ENCODE peak calls at places on chromosomes 13 and 19, in seven cellular contexts. One of them, this sample, is unnamed.

GRCh38 chr19:27580906-27581305 is 1632.0 kb downstream of the UQCRFS1 start:
- DNase-seq in IMR-90: no peak
- DNase-seq in mesendoderm: no peak
- DNase-seq in neuronal stem cell: no peak
- DNase-seq in mesenchymal stem cell: no peak
- DNase-seq in trophoblast cell: no peak
- DNase-seq in H1: no peak
- DNase-seq in this sample: no peak

GRCh38 chr19:56137405-56137804 is 3.7 kb upstream of the ZNF444 start:
- DNase-seq in IMR-90: no peak
- DNase-seq in mesendoderm: no peak
- DNase-seq in neuronal stem cell: no peak
- DNase-seq in mesenchymal stem cell: no peak
- DNase-seq in trophoblast cell: no peak
- DNase-seq in H1: no peak
- DNase-seq in this sample: no peak

GRCh38 chr19:20660473-20660872 is 898 bp downstream of the ZNF626 start:
- DNase-seq in IMR-90: no peak
- DNase-seq in mesendoderm: peak; percentile 51
- DNase-seq in neuronal stem cell: no peak
- DNase-seq in mesenchymal stem cell: peak; percentile 8
- DNase-seq in trophoblast cell: peak; percentile 48
- DNase-seq in H1: no peak
- DNase-seq in this sample: peak; percentile 40

GRCh38 chr13:77728265-77728966 is 30.9 kb downstream of the SLAIN1 start:
- DNase-seq in IMR-90: no peak
- DNase-seq in mesendoderm: no peak
- DNase-seq in neuronal stem cell: no peak
- DNase-seq in mesenchymal stem cell: no peak
- DNase-seq in trophoblast cell: no peak
- DNase-seq in H1: no peak
- DNase-seq in this sample: no peak

GRCh38 chr13:108425056-108425455 is 155.5 kb downstream of the TNFSF13B start:
- DNase-seq in IMR-90: no peak
- DNase-seq in mesendoderm: peak; percentile 25
- DNase-seq in neuronal stem cell: no peak
- DNase-seq in mesenchymal stem cell: no peak
- DNase-seq in trophoblast cell: no peak
- DNase-seq in H1: no peak
- DNase-seq in this sample: no peak

GRCh38 chr13:91155512-91156114 is 191.9 kb upstream of the MIR17HG start:
- DNase-seq in IMR-90: no peak
- DNase-seq in mesendoderm: peak; percentile 72
- DNase-seq in neuronal stem cell: no peak
- DNase-seq in mesenchymal stem cell: no peak
- DNase-seq in trophoblast cell: peak; percentile 75
- DNase-seq in H1: no peak
- DNase-seq in this sample: no peak

GRCh38 chr13:35818577-35819165 is 312.5 kb downstream of the DCLK1 start:
- DNase-seq in IMR-90: peak; percentile 60
- DNase-seq in mesendoderm: peak; percentile 40
- DNase-seq in neuronal stem cell: peak; percentile 20
- DNase-seq in mesenchymal stem cell: peak; percentile 12
- DNase-seq in trophoblast cell: no peak
- DNase-seq in H1: no peak
- DNase-seq in this sample: no peak

GRCh38 chr13:21936674-21937073 is 265.8 kb downstream of the FGF9 start:
- DNase-seq in IMR-90: no peak
- DNase-seq in mesendoderm: no peak
- DNase-seq in neuronal stem cell: no peak
- DNase-seq in mesenchymal stem cell: no peak
- DNase-seq in trophoblast cell: no peak
- DNase-seq in H1: no peak
- DNase-seq in this sample: no peak

GRCh38 chr19:30450101-30450500 is 77.9 kb downstream of the ZNF536 start:
- DNase-seq in IMR-90: no peak
- DNase-seq in mesendoderm: peak; percentile 82
- DNase-seq in neuronal stem cell: peak; percentile 66
- DNase-seq in mesenchymal stem cell: no peak
- DNase-seq in trophoblast cell: no peak
- DNase-seq in H1: no peak
- DNase-seq in this sample: peak; percentile 69

GRCh38 chr19:27792576-27793127 is 1420.3 kb downstream of the UQCRFS1 start:
- DNase-seq in IMR-90: no peak
- DNase-seq in mesendoderm: no peak
- DNase-seq in neuronal stem cell: no peak
- DNase-seq in mesenchymal stem cell: no peak
- DNase-seq in trophoblast cell: no peak
- DNase-seq in H1: no peak
- DNase-seq in this sample: no peak

DNA sequence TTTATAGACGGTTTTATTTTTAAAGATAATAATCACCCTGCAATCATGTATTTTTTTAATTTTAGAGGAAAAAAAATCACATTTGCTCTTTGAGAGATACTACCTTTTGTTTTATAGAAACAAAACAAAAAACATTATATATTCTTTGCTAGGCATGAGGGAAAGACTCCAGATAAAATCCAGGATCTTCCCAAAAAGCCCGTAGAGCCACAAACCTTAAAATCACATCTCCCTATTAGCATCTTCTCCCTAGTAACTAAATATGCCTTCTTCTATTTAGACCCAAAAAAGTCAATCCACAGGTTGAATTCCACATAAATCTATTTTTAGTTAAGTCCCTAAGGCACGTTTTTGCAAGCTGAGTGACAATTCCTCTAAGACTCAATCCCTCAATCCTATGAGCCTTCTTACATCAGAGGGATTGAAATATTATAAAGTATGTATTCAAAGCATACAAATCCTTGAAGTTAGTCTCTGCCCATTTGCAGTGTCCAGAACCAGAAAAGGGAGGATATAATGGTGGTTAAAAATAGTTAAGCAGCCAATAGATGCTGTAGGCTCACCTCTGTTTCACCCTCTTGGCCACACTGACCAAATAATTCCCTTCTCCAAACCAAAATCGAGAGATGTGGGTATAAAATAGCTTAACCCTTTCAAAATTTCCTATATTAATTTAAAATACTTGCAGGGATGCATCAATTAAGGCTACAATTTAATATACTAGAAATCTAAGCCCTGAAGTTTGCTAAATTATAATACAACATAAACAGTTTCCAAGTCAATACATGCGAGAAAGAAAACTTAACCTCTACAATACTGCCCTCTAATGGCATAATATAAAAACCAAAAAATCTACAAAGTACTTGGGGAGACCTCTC is 64.0 kb downstream of the SERP2 start:
- DNase-seq in IMR-90: peak; percentile 63
- DNase-seq in mesendoderm: peak; percentile 65
- DNase-seq in neuronal stem cell: peak; percentile 36
- DNase-seq in mesenchymal stem cell: peak; percentile 73
- DNase-seq in trophoblast cell: no peak
- DNase-seq in H1: no peak
- DNase-seq in this sample: no peak
- H3K18ac ChIP-seq in IMR-90: no peak overlapping the region
- H3K18ac ChIP-seq in mesendoderm: no peak overlapping the region
- H3K18ac ChIP-seq in neuronal stem cell: no peak overlapping the region
- H3K18ac ChIP-seq in mesenchymal stem cell: no peak overlapping the region
- H3K18ac ChIP-seq in trophoblast cell: no peak overlapping the region
- H3K18ac ChIP-seq in H1: no peak overlapping the region
- H3K18ac ChIP-seq in this sample: no peak overlapping the region

GRCh38 chr13:62375653-62376052 is 960.0 kb upstream of the PCDH20 start:
- DNase-seq in IMR-90: no peak
- DNase-seq in mesendoderm: no peak
- DNase-seq in neuronal stem cell: no peak
- DNase-seq in mesenchymal stem cell: no peak
- DNase-seq in trophoblast cell: no peak
- DNase-seq in H1: no peak
- DNase-seq in this sample: no peak
- H3K18ac ChIP-seq in IMR-90: no peak overlapping the region
- H3K18ac ChIP-seq in mesendoderm: no peak overlapping the region
- H3K18ac ChIP-seq in neuronal stem cell: no peak overlapping the region
- H3K18ac ChIP-seq in mesenchymal stem cell: no peak overlapping the region
- H3K18ac ChIP-seq in trophoblast cell: no peak overlapping the region
- H3K18ac ChIP-seq in H1: no peak overlapping the region
- H3K18ac ChIP-seq in this sample: no peak overlapping the region

DNA sequence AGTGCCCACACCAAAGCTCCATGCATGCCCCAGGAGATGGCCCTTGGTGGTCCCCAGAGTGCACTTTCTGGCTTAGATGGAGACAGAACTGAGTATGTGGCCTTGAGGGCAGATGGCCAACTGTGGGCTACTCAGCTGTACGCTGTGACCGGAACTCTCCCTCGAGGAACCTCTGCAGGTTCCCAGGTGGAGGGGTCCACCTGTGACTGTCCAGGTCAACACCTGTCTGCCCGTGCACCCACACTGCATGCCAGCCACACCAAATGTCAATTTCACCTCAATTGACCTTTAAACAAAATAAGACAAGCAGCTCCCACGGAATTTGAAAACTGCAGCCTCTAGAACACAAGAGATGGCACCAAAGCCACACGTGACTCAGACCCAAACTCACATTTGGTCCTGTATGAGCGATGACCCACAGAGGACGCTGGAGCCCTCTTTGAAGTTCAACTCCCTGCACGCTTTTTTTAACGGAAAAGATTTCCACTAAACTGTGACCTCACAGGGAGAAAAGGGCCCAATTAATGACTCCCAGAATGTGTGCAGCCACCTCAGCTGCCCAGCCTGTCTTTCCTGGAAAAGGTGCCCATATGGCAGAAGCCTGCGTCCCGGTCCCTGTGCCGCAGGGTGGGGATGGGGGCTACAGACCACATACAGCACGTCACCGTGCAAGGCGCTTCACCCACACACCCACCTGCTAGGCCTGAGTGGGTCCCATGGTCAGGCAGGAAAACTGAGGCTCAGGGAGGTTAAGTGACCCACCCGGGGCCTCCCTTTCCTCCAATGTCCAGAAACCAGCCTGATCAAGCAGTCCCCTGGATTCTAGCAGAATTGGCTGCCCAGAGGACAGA is 47.7 kb downstream of the KLF2 start:
- DNase-seq in IMR-90: no peak
- DNase-seq in mesendoderm: no peak
- DNase-seq in neuronal stem cell: no peak
- DNase-seq in mesenchymal stem cell: no peak
- DNase-seq in trophoblast cell: no peak
- DNase-seq in H1: no peak
- DNase-seq in this sample: no peak
- H3K18ac ChIP-seq in IMR-90: no peak overlapping the region
- H3K18ac ChIP-seq in mesendoderm: no peak overlapping the region
- H3K18ac ChIP-seq in neuronal stem cell: no peak overlapping the region
- H3K18ac ChIP-seq in mesenchymal stem cell: peak overlapping the region; percentile 1
- H3K18ac ChIP-seq in trophoblast cell: no peak overlapping the region
- H3K18ac ChIP-seq in H1: no peak overlapping the region
- H3K18ac ChIP-seq in this sample: no peak overlapping the region

GRCh38 chr19:8413593-8413923 is 453 bp downstream of the MARCHF2 start:
- DNase-seq in IMR-90: no peak
- DNase-seq in mesendoderm: no peak
- DNase-seq in neuronal stem cell: no peak
- DNase-seq in mesenchymal stem cell: no peak
- DNase-seq in trophoblast cell: no peak
- DNase-seq in H1: no peak
- DNase-seq in this sample: no peak

GRCh38 chr19:8412783-8413592 is at the start of gene MARCHF2:
- DNase-seq in IMR-90: peak; percentile 97
- DNase-seq in mesendoderm: peak; percentile 97
- DNase-seq in neuronal stem cell: peak; percentile 96
- DNase-seq in mesenchymal stem cell: peak; percentile 95
- DNase-seq in trophoblast cell: peak; percentile 98
- DNase-seq in H1: peak; percentile 96
- DNase-seq in this sample: peak; percentile 96
- H3K18ac ChIP-seq in IMR-90: no peak within 1 kb of the TSS
- H3K18ac ChIP-seq in mesendoderm: no peak within 1 kb of the TSS
- H3K18ac ChIP-seq in neuronal stem cell: peak within 1 kb of the TSS; percentile 67
- H3K18ac ChIP-seq in mesenchymal stem cell: no peak within 1 kb of the TSS
- H3K18ac ChIP-seq in trophoblast cell: peak within 1 kb of the TSS; percentile 51
- H3K18ac ChIP-seq in H1: no peak within 1 kb of the TSS
- H3K18ac ChIP-seq in this sample: no peak within 1 kb of the TSS

GRCh38 chr19:18333680-18334079 is 6.7 kb upstream of the PGPEP1 start:
- DNase-seq in IMR-90: no peak
- DNase-seq in mesendoderm: no peak
- DNase-seq in neuronal stem cell: no peak
- DNase-seq in mesenchymal stem cell: no peak
- DNase-seq in trophoblast cell: peak; percentile 97
- DNase-seq in H1: no peak
- DNase-seq in this sample: no peak
- H3K18ac ChIP-seq in IMR-90: no peak overlapping the region
- H3K18ac ChIP-seq in mesendoderm: no peak overlapping the region
- H3K18ac ChIP-seq in neuronal stem cell: no peak overlapping the region
- H3K18ac ChIP-seq in mesenchymal stem cell: no peak overlapping the region
- H3K18ac ChIP-seq in trophoblast cell: no peak overlapping the region
- H3K18ac ChIP-seq in H1: no peak overlapping the region
- H3K18ac ChIP-seq in this sample: no peak overlapping the region

DNA sequence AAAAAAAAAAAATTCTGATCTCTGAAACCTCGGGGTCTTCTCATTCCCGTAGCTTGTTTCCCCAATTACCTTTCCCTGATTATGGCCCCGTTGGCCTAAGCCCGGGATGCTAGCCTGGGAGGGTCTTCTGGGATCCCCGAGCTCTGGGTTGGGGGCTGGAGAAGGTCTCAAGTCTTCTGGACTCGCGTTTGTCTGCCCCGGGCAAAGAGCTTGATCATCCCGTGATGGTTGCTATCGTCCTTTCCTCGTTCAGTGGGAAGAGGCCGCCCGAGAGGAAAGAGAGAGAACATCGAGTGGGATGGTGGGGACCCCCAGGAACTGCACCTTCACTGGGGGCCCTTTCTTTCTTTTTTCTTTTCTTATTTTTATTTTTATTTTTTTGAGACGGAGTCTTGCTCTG is 2.4 kb downstream of the GNA15 start:
- DNase-seq in IMR-90: no peak
- DNase-seq in mesendoderm: no peak
- DNase-seq in neuronal stem cell: no peak
- DNase-seq in mesenchymal stem cell: no peak
- DNase-seq in trophoblast cell: no peak
- DNase-seq in H1: no peak
- DNase-seq in this sample: no peak
- H3K18ac ChIP-seq in IMR-90: no peak overlapping the region
- H3K18ac ChIP-seq in mesendoderm: no peak overlapping the region
- H3K18ac ChIP-seq in neuronal stem cell: no peak overlapping the region
- H3K18ac ChIP-seq in mesenchymal stem cell: no peak overlapping the region
- H3K18ac ChIP-seq in trophoblast cell: no peak overlapping the region
- H3K18ac ChIP-seq in H1: no peak overlapping the region
- H3K18ac ChIP-seq in this sample: no peak overlapping the region

GRCh38 chr19:42275517-42275916 is 6.5 kb downstream of the CIC start:
- DNase-seq in IMR-90: no peak
- DNase-seq in mesendoderm: no peak
- DNase-seq in neuronal stem cell: no peak
- DNase-seq in mesenchymal stem cell: no peak
- DNase-seq in trophoblast cell: no peak
- DNase-seq in H1: no peak
- DNase-seq in this sample: no peak

GRCh38 chr19:42276284-42276683 is 7.2 kb downstream of the CIC start:
- DNase-seq in IMR-90: no peak
- DNase-seq in mesendoderm: no peak
- DNase-seq in neuronal stem cell: no peak
- DNase-seq in mesenchymal stem cell: no peak
- DNase-seq in trophoblast cell: no peak
- DNase-seq in H1: no peak
- DNase-seq in this sample: no peak

GRCh38 chr19:42275103-42275502 is 6.1 kb downstream of the CIC start:
- DNase-seq in IMR-90: no peak
- DNase-seq in mesendoderm: no peak
- DNase-seq in neuronal stem cell: no peak
- DNase-seq in mesenchymal stem cell: no peak
- DNase-seq in trophoblast cell: no peak
- DNase-seq in H1: no peak
- DNase-seq in this sample: no peak

GRCh38 chr19:42277821-42278809 is 9.1 kb downstream of the CIC start:
- DNase-seq in IMR-90: no peak
- DNase-seq in mesendoderm: no peak
- DNase-seq in neuronal stem cell: no peak
- DNase-seq in mesenchymal stem cell: peak; percentile 30
- DNase-seq in trophoblast cell: no peak
- DNase-seq in H1: no peak
- DNase-seq in this sample: peak; percentile 36

GRCh38 chr19:42276821-42277220 is 7.8 kb downstream of the CIC start:
- DNase-seq in IMR-90: no peak
- DNase-seq in mesendoderm: no peak
- DNase-seq in neuronal stem cell: no peak
- DNase-seq in mesenchymal stem cell: no peak
- DNase-seq in trophoblast cell: no peak
- DNase-seq in H1: no peak
- DNase-seq in this sample: no peak
- H3K18ac ChIP-seq in IMR-90: no peak overlapping the region
- H3K18ac ChIP-seq in mesendoderm: no peak overlapping the region
- H3K18ac ChIP-seq in neuronal stem cell: no peak overlapping the region
- H3K18ac ChIP-seq in mesenchymal stem cell: no peak overlapping the region
- H3K18ac ChIP-seq in trophoblast cell: no peak overlapping the region
- H3K18ac ChIP-seq in H1: no peak overlapping the region
- H3K18ac ChIP-seq in this sample: no peak overlapping the region